ENCODE peak calls at places on chromosomes 11 and 22, in four cellular contexts. L is SK-N-SH; D is left lung; X is CD8-positive, alpha-beta T cell. P is an unnamed sample.

GRCh38 chr11:8811571-8811970 is 99.4 kb upstream of the AKIP1 start:
- DNase-seq in X (no peak), L (no peak), D (no peak), P (no peak)

GRCh38 chr11:126139541-126140091 is 71.8 kb downstream of the RPUSD4 start:
- DNase-seq in D (no peak), X (no peak), L (no peak), P (no peak)

GRCh38 chr11:37264060-37264459 is 666.0 kb upstream of the RAG2 start:
- DNase-seq in L (no peak), X (no peak), D (no peak), P (no peak)

GRCh38 chr11:61026121-61027031 is 54.9 kb downstream of the CD6 start:
- DNase-seq in D (no peak), X (peak; percentile 76), L (no peak), P (no peak)

GRCh38 chr11:134393638-134394037 is 18.4 kb downstream of the B3GAT1 start:
- DNase-seq in L (peak; percentile 81), D (peak; percentile 62), X (no peak), P (no peak)

GRCh38 chr11:10379022-10379421 is 74.1 kb downstream of the ADM start:
- DNase-seq in X (no peak), L (no peak), D (no peak), P (no peak)

GRCh38 chr11:95358516-95359322 is 127.7 kb upstream of the SESN3 start:
- DNase-seq in D (no peak), X (no peak), L (no peak), P (no peak)

GRCh38 chr11:20277014-20277413 is 86.5 kb upstream of the HTATIP2 start:
- DNase-seq in L (no peak), X (no peak), D (no peak), P (no peak)

GRCh38 chr11:1150095-1150494 is 7.7 kb upstream of the MUC5AC start:
- DNase-seq in L (peak; percentile 11), D (peak; percentile 58), X (no peak), P (no peak)

GRCh38 chr11:26993965-26994446 is at the start of gene FIBIN:
- DNase-seq in X (no peak), D (peak; percentile 79), L (no peak), P (peak; percentile 46)

GRCh38 chr11:65224939-65225283 is 36.9 kb upstream of the POLA2 start:
- DNase-seq in X (no peak), L (no peak), D (peak; percentile 52), P (peak; percentile 76)

GRCh38 chr11:73875380-73875779 is 1.3 kb downstream of the COA4 start:
- DNase-seq in L (no peak), D (no peak), X (no peak), P (no peak)

GRCh38 chr11:5289696-5290095 is 12.1 kb downstream of the OR51B4 start:
- DNase-seq in X (no peak), L (no peak), D (no peak), P (no peak)

GRCh38 chr11:71098776-71099175 is 153.6 kb downstream of the SHANK2 start:
- DNase-seq in D (peak; percentile 17), L (no peak), X (no peak), P (no peak)

GRCh38 chr11:26696330-26696729 is 25.5 kb downstream of the SLC5A12 start:
- DNase-seq in D (no peak), L (no peak), X (no peak), P (no peak)

GRCh38 chr11:94964934-94965333 is 8.4 kb downstream of the CWC15 start:
- DNase-seq in L (no peak), D (no peak), X (no peak), P (no peak)

GRCh38 chr11:19625438-19625837 is 87.2 kb upstream of the NAV2 start:
- DNase-seq in D (no peak), X (no peak), L (no peak), P (no peak)

GRCh38 chr11:75342231-75342918 is 9.1 kb downstream of the ARRB1 start:
- DNase-seq in L (no peak), X (no peak), D (no peak), P (no peak)

GRCh38 chr11:121634889-121635288 is 182.1 kb upstream of the SORL1-AS1 start:
- DNase-seq in L (no peak), D (no peak), X (no peak), P (no peak)

GRCh38 chr22:47067331-47067890 is 305.0 kb downstream of the TBC1D22A start:
- DNase-seq in L (no peak), X (no peak), D (no peak), P (no peak)

GRCh38 chr11:45168366-45169130 is 22.1 kb downstream of the PRDM11 start:
- DNase-seq in D (no peak), X (no peak), L (no peak), P (no peak)

GRCh38 chr11:70522613-70523311 is 124.4 kb downstream of the CTTN start:
- DNase-seq in D (peak; percentile 66), L (peak; percentile 37), X (no peak), P (no peak)

GRCh38 chr11:119223856-119224255 is 17.7 kb downstream of the CBL start:
- DNase-seq in D (no peak), X (no peak), L (no peak), P (no peak)

GRCh38 chr11:14065153-14065552 is 102.6 kb downstream of the SPON1 start:
- DNase-seq in X (no peak), D (no peak), L (no peak), P (no peak)

GRCh38 chr11:38538866-38539651 is 1941.0 kb upstream of the RAG2 start:
- DNase-seq in X (no peak), L (no peak), D (no peak), P (no peak)

DNA sequence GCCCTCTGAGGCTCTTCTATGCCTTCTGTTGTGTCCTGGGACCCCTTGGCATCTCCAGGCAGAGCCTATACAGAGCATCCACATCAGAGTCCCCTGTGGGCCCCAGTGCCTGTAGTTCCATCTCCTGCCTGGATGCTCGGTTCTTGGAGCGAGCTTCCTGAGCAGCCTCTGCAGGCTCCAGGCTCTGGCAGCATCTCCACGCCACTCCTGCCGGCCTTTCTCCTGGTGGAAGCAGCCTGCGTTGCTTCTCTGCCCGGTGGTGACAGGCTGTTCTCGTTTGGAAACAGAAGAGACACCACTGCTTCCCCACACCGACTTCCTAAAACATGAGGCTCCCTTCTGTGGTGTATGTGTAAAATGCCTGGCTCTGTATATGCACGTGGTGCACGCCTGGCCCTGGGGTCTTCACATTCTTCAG is 52.8 kb downstream of the BCR start:
- DNase-seq in X (no peak), D (no peak), L (peak; percentile 57), P (no peak)
- TF ChIP-seq CTCF in X (no peak), D (no peak), L (no peak), P (no peak)

GRCh38 chr11:6646040-6646439 is 9.6 kb downstream of the DCHS1 start:
- DNase-seq in X (no peak), D (peak; percentile 75), L (no peak), P (peak; percentile 58)

GRCh38 chr11:6648505-6648904 is 7.1 kb downstream of the DCHS1 start:
- DNase-seq in X (no peak), L (no peak), D (no peak), P (no peak)

GRCh38 chr11:6646631-6647281 is 8.9 kb downstream of the DCHS1 start:
- DNase-seq in X (peak; percentile 76), D (peak; percentile 82), L (peak; percentile 88), P (no peak)

GRCh38 chr11:6647836-6648235 is 7.8 kb downstream of the DCHS1 start:
- DNase-seq in D (no peak), X (no peak), L (no peak), P (no peak)

DNA sequence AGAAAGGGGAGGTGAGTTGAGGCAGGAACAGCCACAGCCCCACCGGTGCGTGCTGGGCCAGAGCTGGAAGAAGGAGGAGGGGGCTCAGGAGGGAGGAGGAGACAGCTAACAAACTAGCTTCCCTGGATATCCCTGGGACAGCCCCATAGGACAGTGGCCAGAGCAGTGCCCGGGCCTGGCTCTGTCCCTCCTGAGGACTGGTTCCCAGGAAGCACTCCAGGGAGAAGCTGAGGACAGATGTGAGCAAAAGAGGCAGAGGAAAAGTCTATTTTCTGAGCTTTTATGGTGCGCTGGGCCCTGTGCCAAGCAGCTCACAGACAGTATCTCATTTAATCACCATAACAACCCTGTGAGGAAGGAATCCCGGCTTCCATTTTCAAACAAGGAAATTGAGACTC is 8.3 kb downstream of the DCHS1 start:
- DNase-seq in L (peak; percentile 73), X (no peak), D (peak; percentile 53), P (no peak)
- H3K4me3 ChIP-seq in L (no peak overlapping the region), X (peak overlapping the region; percentile 39), D (no peak overlapping the region), P (no peak overlapping the region)

GRCh38 chr22:45284705-45285305 is at the start of gene UPK3A:
- DNase-seq in D (peak; percentile 95), L (peak; percentile 77), X (peak; percentile 67), P (peak; percentile 87)

GRCh38 chr22:45290410-45290936 is 5.7 kb downstream of the UPK3A start:
- DNase-seq in D (no peak), X (no peak), L (no peak), P (no peak)

GRCh38 chr22:45286854-45287551 is 2.3 kb downstream of the UPK3A start:
- DNase-seq in D (no peak), X (no peak), L (no peak), P (no peak)

GRCh38 chr22:45280995-45281394 is 3.8 kb upstream of the UPK3A start:
- DNase-seq in X (no peak), D (no peak), L (no peak), P (no peak)

GRCh38 chr22:45285431-45286058 is 796 bp downstream of the UPK3A start:
- DNase-seq in D (no peak), L (no peak), X (no peak), P (no peak)
- H3K4me1 ChIP-seq in D (peaks cover 4% of the 10 kb centered on the region), L (no peaks in the 10 kb centered on the region), X (peaks cover 4% of the 10 kb centered on the region), P (peaks cover 12% of the 10 kb centered on the region)

GRCh38 chr11:117950320-117950719 is 21.1 kb upstream of the TMPRSS13 start:
- DNase-seq in D (no peak), X (peak; percentile 81), L (no peak), P (no peak)
- TF ChIP-seq CTCF in D (no peak), X (peak; percentile 42), L (peak; percentile 9), P (peak; percentile 35)

P was measured in lower lobe of right lung.